ENCODE peak calls at places on chromosomes 3 and 15, in four cellular contexts. F is CD4-positive, alpha-beta T cell; H is foreskin keratinocyte; A is fibroblast of mammary gland. D is an unnamed sample.

GRCh38 chr15:34701536-34701935 is 53.3 kb downstream of the GJD2 start:
- DNase-seq in F (no peak), H (no peak), A (no peak), D (no peak)

GRCh38 chr3:25830373-25831305 is 40.7 kb downstream of the OXSM start:
- DNase-seq in A (no peak), F (no peak), H (no peak), D (no peak)

GRCh38 chr3:177468816-177469590 is 271.7 kb upstream of the TBL1XR1 start:
- DNase-seq in H (no peak), F (no peak), A (peak), D (peak)

GRCh38 chr3:137970914-137971831 is 38.8 kb upstream of the CLDN18 start:
- DNase-seq in A (peak), F (peak), H (peak), D (peak)

GRCh38 chr3:64867204-64867603 is 179.4 kb upstream of the ADAMTS9 start:
- DNase-seq in A (no peak), F (no peak), H (no peak), D (no peak)

GRCh38 chr15:90838066-90838465 is 30.3 kb upstream of the FURIN start:
- DNase-seq in H (no peak), A (no peak), F (peak), D (no peak)

GRCh38 chr15:83284563-83285283 is at the start of gene BNC1:
- DNase-seq in H (peak), A (no peak), F (no peak), D (no peak)

GRCh38 chr15:39336926-39337325 is 244.0 kb upstream of the THBS1 start:
- DNase-seq in H (no peak), A (peak), F (no peak), D (no peak)

GRCh38 chr3:632571-633170 is 436.1 kb downstream of the CHL1 start:
- DNase-seq in A (peak), H (peak), F (no peak), D (peak)

GRCh38 chr3:71245052-71245488 is 338.5 kb downstream of the FOXP1 start:
- DNase-seq in A (peak), H (no peak), F (no peak), D (peak)

GRCh38 chr3:53318522-53318921 is 28.8 kb downstream of the DCP1A start:
- DNase-seq in F (no peak), H (peak), A (peak), D (peak)

GRCh38 chr3:16550305-16550675 is 36.8 kb upstream of the RFTN1 start:
- DNase-seq in F (no peak), H (no peak), A (no peak), D (no peak)

GRCh38 chr15:59687831-59688230 is 1.3 kb downstream of the BNIP2 start:
- DNase-seq in H (no peak), F (no peak), A (peak), D (no peak)

GRCh38 chr15:98560338-98560737 is 88.0 kb upstream of the IGF1R start:
- DNase-seq in A (no peak), F (no peak), H (peak), D (no peak)

GRCh38 chr3:129795596-129795995 is 97.9 kb downstream of the TMCC1 start:
- DNase-seq in H (peak), F (no peak), A (peak), D (peak)

GRCh38 chr3:9784876-9785443 is 7.3 kb downstream of the TADA3 start:
- DNase-seq in H (no peak), F (no peak), A (no peak), D (no peak)

GRCh38 chr3:9785602-9786001 is 6.7 kb downstream of the TADA3 start:
- DNase-seq in A (no peak), F (no peak), H (no peak), D (no peak)

GRCh38 chr3:9786209-9786739 is 6.0 kb downstream of the TADA3 start:
- DNase-seq in F (no peak), A (no peak), H (no peak), D (no peak)

GRCh38 chr3:9787714-9788113 is 4.6 kb downstream of the TADA3 start:
- DNase-seq in H (no peak), F (no peak), A (no peak), D (no peak)

DNA sequence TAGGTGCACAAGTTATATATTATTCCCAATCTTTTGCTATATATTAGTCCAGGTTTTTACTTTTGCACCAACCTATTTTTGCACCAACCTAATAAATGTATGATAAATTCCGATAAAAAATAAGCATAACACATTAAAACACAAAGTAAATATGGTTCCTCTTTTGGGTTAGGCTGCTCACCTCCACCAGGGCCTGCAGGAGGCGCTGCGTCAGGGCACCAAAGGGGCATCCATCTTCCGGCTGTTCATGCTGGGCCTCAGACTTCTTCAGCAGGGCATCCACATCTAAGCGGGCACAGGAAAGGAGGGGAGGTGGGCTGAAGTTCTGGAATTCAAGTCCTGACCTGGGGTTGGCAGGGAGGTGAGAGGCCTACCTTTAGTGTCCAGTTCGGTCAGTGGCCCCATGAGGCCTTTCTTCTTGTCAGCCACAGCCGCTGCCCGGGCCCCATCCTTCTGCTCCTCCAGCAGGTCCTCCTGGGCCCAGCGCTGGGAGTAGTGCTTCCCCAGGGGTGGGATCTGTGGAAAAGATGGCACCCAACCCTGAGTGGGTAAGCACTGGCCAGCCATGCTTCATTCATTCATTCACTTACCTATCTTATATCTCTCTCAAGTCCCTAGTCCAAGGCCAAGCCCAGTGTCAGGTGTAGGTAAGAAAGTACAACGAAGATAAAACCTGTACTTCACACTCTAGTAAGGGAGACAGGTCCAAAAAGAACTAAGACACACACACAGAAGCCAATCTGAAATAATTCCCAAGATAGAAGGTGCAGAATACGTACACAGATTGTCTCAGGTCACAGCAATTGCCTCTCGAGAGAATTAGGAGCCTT is 5.2 kb downstream of the TADA3 start:
- DNase-seq in H (no peak), F (no peak), A (no peak), D (no peak)
- TF ChIP-seq CTCF in H (peak), F (peak), A (peak), D (peak)

GRCh38 chr3:158916111-158916510 is 114.3 kb downstream of the MFSD1 start:
- DNase-seq in H (no peak), A (no peak), F (no peak), D (no peak)

GRCh38 chr3:158920375-158920774 is 118.5 kb downstream of the MFSD1 start:
- DNase-seq in A (peak), F (no peak), H (peak), D (no peak)

GRCh38 chr3:158912621-158913020 is 110.8 kb downstream of the MFSD1 start:
- DNase-seq in A (peak), H (no peak), F (no peak), D (no peak)

GRCh38 chr3:158918451-158918850 is 116.6 kb downstream of the MFSD1 start:
- DNase-seq in H (no peak), A (no peak), F (no peak), D (no peak)

GRCh38 chr3:158918008-158918407 is 116.2 kb downstream of the MFSD1 start:
- DNase-seq in F (no peak), H (peak), A (peak), D (peak)
- TF ChIP-seq CTCF in F (no peak), H (peak), A (peak), D (peak)

DNA sequence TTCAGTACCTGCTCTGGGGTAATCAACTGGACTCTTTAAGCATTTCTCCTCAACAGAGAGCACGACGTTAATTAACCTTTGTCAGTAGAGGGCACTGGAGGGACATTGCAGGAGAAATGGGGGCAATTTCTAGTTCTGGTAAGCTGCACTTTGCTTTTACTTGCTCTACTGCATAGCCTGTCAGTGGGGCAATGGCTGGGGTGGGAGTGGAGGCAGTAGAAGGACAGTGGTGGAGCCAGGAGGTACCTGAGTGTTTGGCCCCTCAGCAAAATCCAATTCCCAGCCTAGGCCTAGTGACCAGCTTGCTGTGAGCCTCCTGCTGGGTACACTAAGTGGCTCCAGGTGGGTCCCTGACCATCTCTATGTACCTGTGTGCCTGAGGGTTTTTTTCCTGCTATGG is 18.3 kb upstream of the MED12L start:
- DNase-seq in F (no peak), A (peak), H (no peak), D (no peak)
- TF ChIP-seq CTCF in F (no peak), A (peak), H (peak), D (no peak)

DNA sequence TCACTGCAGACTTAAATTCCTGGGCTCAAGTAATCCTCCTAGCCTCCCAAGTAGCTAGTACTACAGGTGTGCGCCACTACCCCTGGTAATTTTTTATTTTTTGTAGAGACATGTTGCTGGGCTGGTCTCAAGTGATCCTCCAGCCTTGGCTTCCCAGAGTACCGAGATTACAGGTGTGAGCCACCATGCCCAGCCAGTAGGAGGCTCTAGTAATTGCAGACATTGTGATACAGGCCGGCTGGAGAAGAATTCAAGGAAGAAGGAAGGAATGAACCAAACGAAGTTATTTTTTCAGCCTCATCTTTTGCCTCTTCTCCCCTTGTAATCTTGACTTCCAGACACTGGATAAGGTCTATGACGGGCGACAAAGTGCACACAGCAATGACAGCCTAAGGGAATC is 3.2 kb upstream of the PPP4R2 start:
- DNase-seq in F (no peak), H (no peak), A (no peak), D (no peak)
- TF ChIP-seq CTCF in F (no peak), H (peak), A (no peak), D (peak)

GRCh38 chr15:40982855-40983254 is 29.6 kb downstream of the CHAC1 start:
- DNase-seq in F (no peak), H (no peak), A (peak), D (peak)
- TF ChIP-seq CTCF in F (no peak), H (no peak), A (no peak), D (peak)

DNA sequence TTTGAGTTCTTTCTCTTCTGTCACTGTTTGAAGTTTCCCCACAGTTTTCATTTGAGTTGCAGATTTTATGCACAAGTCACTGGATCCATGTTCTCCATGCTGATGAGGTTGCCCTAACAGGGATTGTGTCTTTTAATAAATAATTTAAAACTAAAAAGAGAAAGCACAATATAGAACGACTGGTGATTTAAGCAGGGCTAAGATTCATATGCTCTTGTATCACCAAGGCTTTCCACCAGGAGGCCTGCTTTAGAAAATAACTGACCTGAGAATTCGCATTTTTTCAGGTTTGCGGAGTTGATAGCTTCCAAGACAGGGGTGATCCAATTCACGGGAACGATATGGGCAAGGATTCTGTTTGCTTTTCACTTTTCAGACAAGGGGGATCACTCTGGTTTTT is 252.0 kb upstream of the VEPH1 start:
- DNase-seq in F (no peak), A (no peak), H (no peak), D (no peak)
- TF ChIP-seq CTCF in F (no peak), A (peak), H (peak), D (peak)

GRCh38 chr3:111570404-111571030 is 24.6 kb downstream of the ZBED2 start:
- DNase-seq in F (no peak), A (no peak), H (no peak), D (no peak)
- TF ChIP-seq CTCF in F (no peak), A (no peak), H (peak), D (no peak)